ENCODE peak calls at places on chromosome 16, in five cellular contexts. R, N, I, P and Q are unnamed samples.
A peak's percentile ranks its signal among the peaks of the same experiment; 100 is the strongest.

GRCh38 chr16:29738514-29738913 is 7.3 kb downstream of the C16orf54 start:
- DNase-seq in R (no peak), N (no peak), I (no peak), P (peak; percentile 82), Q (no peak)

GRCh38 chr16:55542459-55543082 is 23.9 kb upstream of the CAPNS2 start:
- DNase-seq in R (no peak), N (no peak), I (peak; percentile 69), P (no peak), Q (peak; percentile 68)

GRCh38 chr16:73713817-73714495 is 582.7 kb upstream of the PSMD7 start:
- DNase-seq in R (no peak), N (peak; percentile 51), I (peak; percentile 26), P (no peak), Q (peak; percentile 1)

GRCh38 chr16:58912571-58912970 is 178.5 kb upstream of the GOT2 start:
- DNase-seq in R (no peak), N (no peak), I (no peak), P (no peak), Q (no peak)

GRCh38 chr16:66471264-66471663 is 44.2 kb downstream of the BEAN1 start:
- DNase-seq in R (no peak), N (no peak), I (no peak), P (no peak), Q (no peak)

GRCh38 chr16:70476272-70477020 is 22.1 kb downstream of the FCSK start:
- DNase-seq in R (no peak), N (no peak), I (peak; percentile 55), P (peak; percentile 96), Q (peak; percentile 65)

GRCh38 chr16:54318941-54319340 is 32.4 kb upstream of the IRX3 start:
- DNase-seq in R (no peak), N (no peak), I (no peak), P (no peak), Q (peak; percentile 3)

GRCh38 chr16:21952040-21952792 is 945 bp upstream of the UQCRC2 start:
- DNase-seq in R (peak; percentile 79), N (peak; percentile 85), I (peak; percentile 70), P (peak; percentile 80), Q (peak; percentile 67)

DNA sequence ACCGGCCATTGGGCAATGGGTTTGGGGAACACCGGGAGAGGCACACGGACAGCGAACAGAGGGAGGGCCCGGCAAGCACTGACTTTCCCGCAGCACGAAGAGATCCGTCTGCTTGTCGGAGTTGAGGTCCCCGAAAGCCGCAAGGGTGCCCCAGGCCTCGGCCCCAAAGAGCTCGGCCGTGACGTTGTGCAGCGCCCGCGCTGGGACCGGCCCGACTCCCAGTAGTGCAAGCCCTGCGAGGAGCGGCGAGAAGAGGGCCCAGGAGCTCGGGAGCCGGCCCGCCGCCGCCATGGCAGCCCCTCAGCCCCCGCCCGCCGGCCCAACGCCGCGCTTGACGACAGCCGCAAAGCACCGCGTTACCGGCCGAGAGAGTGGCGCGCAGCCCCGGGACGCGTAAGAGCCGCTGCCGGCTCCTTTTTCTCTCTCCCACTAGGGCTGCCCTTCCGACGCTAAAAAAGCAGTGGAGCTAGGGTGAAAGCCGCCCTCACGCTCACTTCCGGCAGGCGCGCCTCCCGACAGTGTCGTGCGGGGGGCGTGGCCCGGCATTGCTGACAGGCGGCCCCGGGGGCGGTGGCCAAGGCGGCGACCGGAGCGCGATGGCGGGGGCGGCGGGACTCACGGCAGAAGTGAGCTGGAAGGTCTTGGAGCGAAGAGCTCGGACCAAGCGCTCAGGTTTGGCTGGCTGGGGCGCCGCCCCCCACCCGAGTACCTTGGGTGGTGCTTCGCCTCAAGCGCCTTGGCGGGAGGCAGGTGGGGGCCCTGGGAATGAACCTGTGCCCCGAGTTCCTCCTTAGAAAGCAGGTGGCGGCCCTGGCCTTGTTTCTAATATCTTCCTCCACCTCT is at the start of the genes ITFG1 and PHKB:
- DNase-seq in R (peak; percentile 91), N (peak; percentile 96), I (peak; percentile 85), P (peak; percentile 98), Q (peak; percentile 92)
- TF ChIP-seq CTCF in R (no peak), N (no peak), I (no peak), P (peak; percentile 0), Q (no peak)

DNA sequence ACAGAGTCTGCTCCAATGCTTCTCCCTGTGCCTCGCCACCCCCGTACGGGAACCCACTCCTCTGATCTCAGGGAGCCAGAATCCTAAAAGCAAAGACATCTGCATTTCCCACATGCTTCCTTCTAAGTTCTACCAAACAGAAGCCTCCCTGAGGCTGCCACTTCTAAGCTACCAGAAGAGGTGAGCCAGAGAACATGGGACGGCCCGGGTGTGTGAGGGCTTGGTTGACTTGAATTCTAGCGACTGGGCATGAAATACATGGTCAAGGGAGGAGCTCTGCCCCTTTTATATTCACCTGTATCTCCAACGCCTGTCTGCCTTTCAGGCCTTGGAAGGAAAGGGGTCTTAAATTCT is 1.4 kb upstream of the GRIN2A start:
- DNase-seq in R (no peak), N (no peak), I (no peak), P (no peak), Q (no peak)
- H3K4me3 ChIP-seq in R (no peak overlapping the region), N (peak overlapping the region; percentile 58), I (no peak overlapping the region), P (no peak overlapping the region), Q (no peak overlapping the region)

GRCh38 chr16:17828012-17828411 is 357.3 kb upstream of the XYLT1 start:
- DNase-seq in R (no peak), N (no peak), I (peak; percentile 88), P (no peak), Q (peak; percentile 17)
- TF ChIP-seq CTCF in R (no peak), N (no peak), I (no peak), P (no peak), Q (no peak)

GRCh38 chr16:4477966-4478365 is 1.8 kb downstream of the HMOX2 start:
- DNase-seq in R (no peak), N (peak; percentile 47), I (no peak), P (no peak), Q (peak; percentile 66)
- H3K4me3 ChIP-seq in R (no peak overlapping the region), N (no peak overlapping the region), I (no peak overlapping the region), P (no peak overlapping the region), Q (no peak overlapping the region)

DNA sequence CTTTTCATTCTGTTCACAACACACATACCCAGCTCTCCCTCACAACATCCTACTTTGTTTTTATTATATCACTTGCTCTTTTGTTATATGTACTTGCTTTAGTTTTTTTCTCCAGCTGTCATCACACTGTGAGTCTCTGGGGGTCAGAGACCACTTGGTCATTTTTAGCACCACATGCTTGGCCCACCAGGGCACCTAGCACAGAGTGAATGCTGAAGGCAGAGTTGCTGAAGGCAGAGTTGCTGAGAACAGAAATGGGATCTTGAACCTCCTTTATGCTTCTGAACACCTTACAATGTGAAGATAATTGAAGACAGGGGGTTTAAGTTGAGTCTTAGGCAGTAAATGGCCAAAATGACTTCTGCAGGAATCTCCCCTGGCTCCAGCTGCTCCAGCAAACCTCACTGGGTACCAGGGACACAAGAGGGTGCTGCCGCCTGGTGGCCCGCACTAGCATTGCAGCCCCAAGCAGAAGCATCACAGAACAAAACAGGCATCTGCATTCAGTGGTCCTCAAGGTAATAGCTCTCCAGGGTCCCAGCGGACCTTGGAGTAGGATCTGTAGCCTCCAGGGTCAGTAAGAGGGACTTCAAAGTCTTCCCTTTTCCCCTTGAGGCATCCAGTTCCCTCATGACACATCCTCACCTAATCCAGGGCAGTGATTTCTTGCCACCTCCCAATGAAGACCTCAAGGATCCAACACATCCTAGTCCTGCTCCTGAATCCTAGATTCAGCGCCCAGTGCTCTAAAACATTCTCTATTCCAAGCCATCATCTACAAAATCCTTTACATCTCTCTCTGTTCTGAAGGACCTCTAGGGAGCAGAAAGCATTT is 1972.6 kb downstream of the TP53TG3F start:
- DNase-seq in R (no peak), N (no peak), I (no peak), P (peak; percentile 10), Q (no peak)
- TF ChIP-seq CTCF in R (no peak), N (peak; percentile 42), I (peak; percentile 55), P (peak; percentile 56), Q (peak; percentile 40)

GRCh38 chr16:3076577-3076976 is 11.1 kb downstream of the IL32 start:
- DNase-seq in R (no peak), N (no peak), I (no peak), P (peak; percentile 54), Q (no peak)
- H3K4me3 ChIP-seq in R (no peak overlapping the region), N (no peak overlapping the region), I (no peak overlapping the region), P (peak overlapping the region; percentile 51), Q (no peak overlapping the region)

DNA sequence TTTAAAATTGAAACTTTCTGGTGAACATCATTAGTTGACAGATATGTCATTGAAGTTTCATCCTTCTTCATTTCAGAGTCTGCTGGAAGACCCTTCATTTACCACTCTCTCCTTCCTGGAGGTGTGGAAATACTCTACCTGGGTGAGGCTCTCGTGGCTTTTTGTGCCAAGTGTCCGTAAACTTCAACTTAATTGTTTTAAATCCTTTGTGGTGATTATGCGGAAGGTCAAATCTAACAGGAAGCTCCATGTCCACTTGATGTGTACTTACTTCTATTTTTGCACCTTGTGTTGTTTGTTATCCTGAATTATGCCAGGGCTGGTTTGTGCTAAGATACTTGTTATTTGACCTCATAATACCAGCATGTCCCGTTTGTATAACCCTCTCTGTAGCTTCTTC is 129.2 kb downstream of the WWOX start:
- DNase-seq in R (peak; percentile 6), N (no peak), I (no peak), P (no peak), Q (no peak)
- TF ChIP-seq CTCF in R (no peak), N (no peak), I (no peak), P (no peak), Q (no peak)